ENCODE peak calls at places on chromosomes 7 and 10, in eight cellular contexts. K is ascending aorta, I is WERI-Rb-1, M is IMR-90, W is AG04450, N is H1, Y is colonic mucosa, A is stomach. Z is an unnamed sample. For H3K9me3, the result is how much of the 10 kb centered on the place peaks cover.

GRCh38 chr10:76311752-76312699 is 880.6 kb downstream of the LRMDA start:
- DNase-seq in I (peak), A (peak), N (no peak), W (no peak), K (no peak), Y (no peak), M (no peak), Z (no peak)

GRCh38 chr10:26622891-26623290 is 74.6 kb upstream of the PDSS1 start:
- DNase-seq in A (no peak), Y (no peak), I (no peak), W (no peak), N (no peak), M (no peak), K (no peak), Z (no peak)

GRCh38 chr7:121798896-121799295 is 74.1 kb upstream of the PTPRZ1 start:
- DNase-seq in I (peak), N (peak), W (no peak), M (no peak), A (no peak), K (no peak), Y (no peak), Z (no peak)

GRCh38 chr10:60299961-60300883 is 89.5 kb downstream of the ANK3 start:
- DNase-seq in I (no peak), A (no peak), W (no peak), M (peak), N (peak), K (no peak), Y (no peak), Z (no peak)

GRCh38 chr10:42887734-42888503 is 105.3 kb downstream of the BMS1 start:
- DNase-seq in Y (no peak), K (no peak), W (no peak), A (no peak), M (no peak), N (no peak), I (no peak), Z (no peak)

GRCh38 chr10:90470971-90471370 is 386.9 kb downstream of the HTR7 start:
- DNase-seq in I (peak), A (no peak), K (no peak), Y (no peak), N (no peak), W (no peak), M (no peak), Z (no peak)

GRCh38 chr10:131082991-131083465 is 228.5 kb downstream of the TCERG1L start:
- DNase-seq in Y (no peak), A (no peak), I (no peak), W (no peak), M (no peak), K (no peak), N (no peak), Z (no peak)

GRCh38 chr10:100847440-100847839 is 65.3 kb upstream of the SLF2 start:
- DNase-seq in Y (no peak), N (no peak), K (no peak), I (no peak), W (no peak), A (no peak), M (peak), Z (no peak)

GRCh38 chr7:114422478-114423217 is 8.0 kb downstream of the FOXP2 start:
- DNase-seq in W (no peak), Y (no peak), N (no peak), M (no peak), K (no peak), I (no peak), A (no peak), Z (no peak)
- TF ChIP-seq CTCF in W (peak), Y (peak), N (peak), M (peak), K (peak), I (peak), A (no peak), Z (no peak)

DNA sequence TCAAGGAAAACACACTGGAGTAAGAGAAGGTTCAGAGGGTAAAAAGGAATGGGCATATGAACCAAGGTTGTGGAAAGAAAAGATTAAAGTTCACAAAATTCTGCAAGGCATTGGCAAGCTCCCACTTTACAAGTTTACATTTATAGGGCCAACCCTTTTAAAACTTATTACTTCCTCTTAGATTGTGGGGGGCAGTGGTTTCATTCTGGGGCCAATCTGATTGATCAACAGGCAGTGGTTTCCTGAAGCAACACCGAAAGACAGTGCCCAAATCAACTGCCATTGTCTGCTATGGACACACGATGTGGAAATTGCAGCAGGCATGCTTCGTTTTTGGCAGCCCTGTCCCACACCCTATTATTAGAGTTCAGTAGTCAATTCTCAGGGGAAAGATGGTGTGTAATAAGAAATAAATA is 154.0 kb downstream of the SGMS1 start:
- DNase-seq in A (no peak), I (no peak), Y (peak), N (no peak), K (no peak), W (no peak), M (no peak), Z (no peak)
- H3K4me3 ChIP-seq in A (no peak), I (no peak), Y (no peak), N (no peak), K (no peak), W (no peak), M (no peak), Z (no peak)

GRCh38 chr7:57361406-57361805 is 88.6 kb upstream of the ZNF716 start:
- DNase-seq in M (no peak), Y (no peak), K (no peak), A (no peak), I (no peak), W (no peak), N (no peak), Z (no peak)
- H3K9me3 ChIP-seq in M (under half), Y (under half), K (under half), A (under half), I (under half), W (half or more), N (half or more), Z (half or more)

GRCh38 chr7:19587291-19587690 is 121.5 kb downstream of the POLR1F start:
- DNase-seq in K (no peak), A (no peak), Y (no peak), M (no peak), I (no peak), W (no peak), N (peak), Z (no peak)
- TF ChIP-seq CTCF in K (no peak), A (no peak), Y (no peak), M (no peak), I (peak), W (no peak), N (peak), Z (no peak)

GRCh38 chr7:123748734-123749536 is at the start of gene WASL:
- DNase-seq in Y (peak), A (peak), N (peak), M (peak), I (peak), K (peak), W (peak), Z (peak)

GRCh38 chr7:123749537-123749857 is 694 bp upstream of the WASL start:
- DNase-seq in A (no peak), K (peak), W (peak), M (peak), Y (peak), N (no peak), I (no peak), Z (no peak)

GRCh38 chr7:123751816-123752215 is 3.0 kb upstream of the WASL start:
- DNase-seq in K (no peak), M (peak), A (no peak), Y (no peak), N (no peak), I (no peak), W (no peak), Z (no peak)

GRCh38 chr7:123752534-123752933 is 3.7 kb upstream of the WASL start:
- DNase-seq in A (no peak), N (no peak), W (no peak), I (no peak), M (no peak), Y (no peak), K (no peak), Z (no peak)

GRCh38 chr7:123750389-123751230 is 1.8 kb upstream of the WASL start:
- DNase-seq in Y (no peak), W (no peak), N (no peak), K (no peak), I (no peak), A (no peak), M (no peak), Z (no peak)
- H3K4me3 ChIP-seq in Y (peak), W (no peak), N (peak), K (peak), I (no peak), A (peak), M (no peak), Z (no peak)

GRCh38 chr7:64266341-64266919 is 38.2 kb downstream of the ZNF679 start:
- DNase-seq in Y (no peak), M (no peak), N (no peak), W (no peak), K (no peak), I (no peak), A (no peak), Z (no peak)
- H3K9me3 ChIP-seq in Y (under half), M (under half), N (under half), W (under half), K (under half), I (under half), A (under half), Z (half or more)

Z was measured in mucosa of descending colon.